ENCODE peak calls at places on chromosomes 3 and 15, in four cellular contexts. B is ACHN, W is NCI-H1092, D is H4. K is an unnamed sample.

GRCh38 chr15:40313531-40314398 is 6.0 kb upstream of the PLCB2 start:
- DNase-seq in B (no peak), W (peak; percentile 44), D (peak; percentile 63), K (no peak)

GRCh38 chr3:158935846-158936245 is 134.0 kb downstream of the MFSD1 start:
- DNase-seq in B (peak; percentile 34), W (no peak), D (peak; percentile 57), K (no peak)

GRCh38 chr3:32371466-32372212 is 20.0 kb upstream of the CMTM7 start:
- DNase-seq in B (no peak), W (no peak), D (no peak), K (no peak)

GRCh38 chr15:49247556-49248102 is 77.6 kb downstream of the GALK2 start:
- DNase-seq in B (no peak), W (no peak), D (no peak), K (no peak)

GRCh38 chr3:191068946-191069813 is 129.9 kb upstream of the OSTN start:
- DNase-seq in B (no peak), W (no peak), D (no peak), K (no peak)

GRCh38 chr3:105686324-105686897 is 182.4 kb downstream of the CBLB start:
- DNase-seq in B (peak; percentile 43), W (no peak), D (peak; percentile 22), K (no peak)

GRCh38 chr3:40911928-40912327 is 287.4 kb upstream of the CTNNB1 start:
- DNase-seq in B (no peak), W (no peak), D (no peak), K (no peak)

GRCh38 chr3:123559040-123559861 is 25.6 kb downstream of the HACD2 start:
- DNase-seq in B (peak; percentile 46), W (peak; percentile 22), D (peak; percentile 32), K (no peak)

GRCh38 chr3:72086051-72086711 is 301.2 kb upstream of the PROK2 start:
- DNase-seq in B (no peak), W (no peak), D (no peak), K (no peak)

GRCh38 chr3:51637941-51638471 is 33.0 kb upstream of the TEX264 start:
- DNase-seq in B (peak; percentile 76), W (no peak), D (peak; percentile 35), K (no peak)

GRCh38 chr3:61650276-61650675 is 88.9 kb downstream of the PTPRG start:
- DNase-seq in B (peak; percentile 58), W (no peak), D (no peak), K (no peak)

GRCh38 chr15:29765898-29766537 is 56.2 kb downstream of the TJP1 start:
- DNase-seq in B (no peak), W (no peak), D (no peak), K (no peak)

GRCh38 chr15:44243146-44243545 is 45.4 kb upstream of the GOLM2 start:
- DNase-seq in B (no peak), W (no peak), D (no peak), K (no peak)

GRCh38 chr3:42635111-42635510 is 18.4 kb upstream of the ZBTB47 start:
- DNase-seq in B (peak; percentile 53), W (no peak), D (no peak), K (no peak)

GRCh38 chr15:81314378-81314777 is 9.6 kb downstream of the STARD5 start:
- DNase-seq in B (no peak), W (no peak), D (no peak), K (no peak)